ENCODE peak calls at places on chromosomes 7 and 10, in four cellular contexts. P is heart right ventricle, G is osteocyte, J is brain microvascular endothelial cell. N is an unnamed sample.
A peak's percentile ranks its signal among the peaks of the same experiment; 100 is the strongest.

GRCh38 chr7:40899151-40899550 is 764.3 kb downstream of the SUGCT start:
- DNase-seq in P (no peak), G (no peak), J (no peak), N (no peak)

GRCh38 chr7:134943785-134944400 is 42.4 kb upstream of the AGBL3 start:
- DNase-seq in J (no peak), G (no peak), P (no peak), N (peak; percentile 55)

GRCh38 chr10:100993986-100994708 is 5.5 kb upstream of the LZTS2 start:
- DNase-seq in G (no peak), P (no peak), J (peak; percentile 29), N (peak; percentile 51)

GRCh38 chr7:46738165-46738564 is 817.1 kb upstream of the IGFBP3 start:
- DNase-seq in J (no peak), P (no peak), G (no peak), N (no peak)

GRCh38 chr7:16773884-16774283 is 20.3 kb downstream of the TSPAN13 start:
- DNase-seq in G (no peak), P (no peak), J (no peak), N (no peak)

GRCh38 chr10:8060010-8060703 is 5.7 kb downstream of the GATA3 start:
- DNase-seq in J (no peak), G (no peak), P (no peak), N (peak; percentile 78)

GRCh38 chr10:30047924-30048531 is 11.4 kb downstream of the JCAD start:
- DNase-seq in J (no peak), P (no peak), G (no peak), N (no peak)

GRCh38 chr10:132407846-132408278 is 10.9 kb downstream of the PWWP2B start:
- DNase-seq in P (no peak), J (peak; percentile 31), G (no peak), N (peak; percentile 49)

GRCh38 chr7:96217147-96217546 is 104.8 kb downstream of the SLC25A13 start:
- DNase-seq in J (no peak), P (no peak), G (no peak), N (no peak)

GRCh38 chr7:94258856-94259255 is 135.8 kb upstream of the COL1A2 start:
- DNase-seq in J (no peak), P (no peak), G (no peak), N (no peak)

GRCh38 chr7:148107741-148108140 is 482.8 kb upstream of the C7orf33 start:
- DNase-seq in P (no peak), G (no peak), J (no peak), N (no peak)